ENCODE peak calls at places on chromosomes 4 and X, in ten cellular contexts. T is sigmoid colon; X is CD8-positive, alpha-beta T cell; W is HepG2; J is GM23338; U is colonic mucosa; N is cardiac muscle cell; H is esophagus squamous epithelium; A is tibial nerve; Q is lower lobe of right lung. K is an unnamed sample. For H3K4me1, the result is how much of the 10 kb centered on the place peaks cover.

GRCh38 chrX:65894138-65894537 is 145.7 kb downstream of the VSIG4 start:
- DNase-seq in H (no peak), U (no peak), W (no peak), J (no peak), X (no peak), N (no peak), A (no peak), T (no peak), Q (no peak), K (no peak)

GRCh38 chrX:45771114-45771513 is 570.4 kb upstream of the DIPK2B start:
- DNase-seq in N (peak), W (peak), U (peak), J (no peak), T (peak), H (no peak), X (no peak), A (no peak), Q (no peak), K (peak)

GRCh38 chr4:41358626-41359025 is 101.9 kb downstream of the UCHL1 start:
- DNase-seq in X (no peak), A (no peak), Q (no peak), T (no peak), J (no peak), N (no peak), H (no peak), W (no peak), U (no peak), K (no peak)

GRCh38 chr4:99652596-99653436 is 4.8 kb downstream of the C4orf54 start:
- DNase-seq in U (no peak), X (no peak), T (no peak), H (no peak), W (no peak), Q (peak), A (no peak), J (no peak), N (no peak), K (no peak)

GRCh38 chr4:61411241-61411640 is 211.1 kb downstream of the ADGRL3 start:
- DNase-seq in J (no peak), U (no peak), X (no peak), Q (no peak), W (no peak), H (no peak), N (peak), A (no peak), T (no peak), K (no peak)

GRCh38 chrX:40465735-40466551 is 114.8 kb upstream of the ATP6AP2 start:
- DNase-seq in W (no peak), N (peak), Q (no peak), H (no peak), X (no peak), T (no peak), A (no peak), J (no peak), U (no peak), K (no peak)

GRCh38 chr4:146132445-146132844 is 43.1 kb upstream of the LSM6 start:
- DNase-seq in X (no peak), W (no peak), T (no peak), A (no peak), U (no peak), N (no peak), J (no peak), H (no peak), Q (no peak), K (no peak)

GRCh38 chr4:41531561-41532245 is 6.3 kb upstream of the LIMCH1 start:
- DNase-seq in Q (no peak), X (no peak), H (no peak), U (no peak), N (no peak), W (no peak), J (no peak), A (no peak), T (no peak), K (no peak)

GRCh38 chr4:120829113-120829831 is 93.3 kb downstream of the PRDM5 start:
- DNase-seq in T (no peak), H (no peak), A (no peak), X (no peak), J (no peak), W (no peak), N (peak), Q (no peak), U (no peak), K (no peak)

GRCh38 chr4:81069706-81070331 is 39.3 kb downstream of the BMP3 start:
- DNase-seq in T (peak), N (peak), Q (no peak), X (peak), U (peak), W (peak), A (peak), H (no peak), J (peak), K (peak)

GRCh38 chr4:40205259-40206198 is 8.7 kb downstream of the RHOH start:
- DNase-seq in J (no peak), T (no peak), N (no peak), X (no peak), H (no peak), Q (no peak), A (no peak), U (no peak), W (no peak), K (peak)

GRCh38 chr4:109559625-109559982 is 442 bp upstream of the MCUB start:
- DNase-seq in U (peak), A (peak), H (no peak), X (no peak), N (peak), J (peak), T (no peak), W (no peak), Q (peak), K (no peak)

GRCh38 chrX:71147496-71148277 is 3.0 kb downstream of the NLGN3 start:
- DNase-seq in W (peak), X (no peak), A (no peak), N (no peak), J (peak), T (no peak), U (no peak), Q (no peak), H (no peak), K (no peak)

GRCh38 chrX:39499996-39500395 is 597.8 kb downstream of the BCOR start:
- DNase-seq in U (no peak), J (no peak), W (no peak), X (no peak), A (no peak), H (no peak), N (peak), Q (no peak), T (no peak), K (no peak)

GRCh38 chr4:90958256-90958895 is 831.2 kb downstream of the CCSER1 start:
- DNase-seq in U (no peak), A (no peak), J (peak), W (no peak), T (no peak), X (no peak), H (no peak), N (peak), Q (no peak), K (no peak)

GRCh38 chr4:88357262-88357661 is 21.4 kb upstream of the HERC6 start:
- DNase-seq in W (no peak), T (no peak), H (no peak), U (no peak), N (no peak), Q (no peak), X (no peak), J (no peak), A (no peak), K (no peak)

GRCh38 chrX:5852941-5853340 is 375.7 kb downstream of the NLGN4X start:
- DNase-seq in N (no peak), Q (no peak), T (no peak), U (no peak), X (no peak), H (no peak), A (no peak), W (no peak), J (no peak), K (no peak)

GRCh38 chrX:119325456-119325855 is 73.7 kb upstream of the SLC25A43 start:
- DNase-seq in U (no peak), X (no peak), Q (no peak), H (no peak), A (no peak), W (no peak), T (no peak), N (peak), J (no peak), K (no peak)

GRCh38 chr4:84171871-84172270 is 327.2 kb downstream of the NKX6-1 start:
- DNase-seq in T (no peak), J (no peak), N (no peak), Q (no peak), W (no peak), A (no peak), U (no peak), H (no peak), X (no peak), K (no peak)

GRCh38 chrX:54494166-54494969 is 1.7 kb downstream of the FGD1 start:
- DNase-seq in W (no peak), J (no peak), Q (no peak), U (no peak), A (no peak), T (no peak), X (no peak), N (peak), H (no peak), K (no peak)

GRCh38 chr4:186900232-186900900 is 176.7 kb upstream of the FAT1 start:
- DNase-seq in T (no peak), U (no peak), N (peak), W (no peak), J (no peak), X (no peak), Q (no peak), H (no peak), A (no peak), K (peak)

GRCh38 chr4:168183717-168184571 is 91.6 kb downstream of the ANXA10 start:
- DNase-seq in H (no peak), T (no peak), X (no peak), J (peak), Q (no peak), N (peak), U (no peak), A (no peak), W (peak), K (peak)

GRCh38 chrX:51893931-51894696 is 691 bp downstream of the MAGED1 start:
- DNase-seq in U (peak), H (no peak), N (peak), W (no peak), X (no peak), A (no peak), Q (no peak), J (peak), T (peak), K (peak)

GRCh38 chr4:145899886-145900466 is 38.6 kb downstream of the ZNF827 start:
- DNase-seq in A (no peak), X (no peak), U (no peak), T (no peak), N (no peak), Q (no peak), J (no peak), H (no peak), W (no peak), K (no peak)

GRCh38 chrX:100622989-100623388 is 13.6 kb downstream of the TSPAN6 start:
- DNase-seq in U (no peak), H (no peak), Q (no peak), X (no peak), T (no peak), N (no peak), J (no peak), W (no peak), A (no peak), K (no peak)

GRCh38 chr4:81503586-81503985 is 31.9 kb upstream of the RASGEF1B start:
- DNase-seq in J (no peak), A (no peak), N (no peak), X (no peak), T (no peak), H (no peak), Q (no peak), U (no peak), W (no peak), K (no peak)

GRCh38 chrX:103779156-103779555 is 2.5 kb downstream of the PLP1 start:
- DNase-seq in H (no peak), U (no peak), W (no peak), X (no peak), Q (no peak), J (no peak), N (peak), A (no peak), T (no peak), K (no peak)

GRCh38 chrX:103791826-103792458 is 15.3 kb downstream of the PLP1 start:
- DNase-seq in H (no peak), X (no peak), J (no peak), W (no peak), N (peak), U (no peak), T (no peak), A (no peak), Q (no peak), K (no peak)

GRCh38 chr4:153511104-153511503 is 44.9 kb downstream of the TMEM131L start:
- DNase-seq in A (no peak), H (no peak), X (no peak), T (no peak), Q (no peak), N (no peak), W (no peak), J (no peak), U (no peak), K (no peak)

GRCh38 chr4:153514001-153514526 is 47.9 kb downstream of the TMEM131L start:
- DNase-seq in T (no peak), H (no peak), X (no peak), Q (no peak), J (no peak), W (no peak), A (no peak), N (peak), U (no peak), K (no peak)

GRCh38 chr4:153512952-153513500 is 46.9 kb downstream of the TMEM131L start:
- DNase-seq in J (no peak), T (no peak), A (no peak), U (no peak), N (no peak), H (no peak), Q (no peak), W (no peak), X (no peak), K (no peak)

GRCh38 chr4:153512162-153512852 is 46.1 kb downstream of the TMEM131L start:
- DNase-seq in A (no peak), N (no peak), H (no peak), Q (no peak), W (no peak), T (no peak), X (no peak), U (peak), J (no peak), K (no peak)

GRCh38 chr4:153513596-153513995 is 47.4 kb downstream of the TMEM131L start:
- DNase-seq in Q (no peak), X (no peak), J (no peak), W (no peak), U (no peak), H (no peak), N (peak), A (no peak), T (no peak), K (no peak)
- H3K4me1 ChIP-seq in Q (under half), X (under half), J (under half), W (under half), U (under half), H (under half), N (under half), A (under half), T (under half), K (under half)

GRCh38 chr4:101630319-101630986 is 160.1 kb upstream of the BANK1 start:
- DNase-seq in Q (no peak), J (no peak), T (no peak), X (no peak), A (no peak), U (no peak), H (no peak), N (no peak), W (no peak), K (no peak)
- H3K4me1 ChIP-seq in Q (under half), J (under half), T (under half), X (under half), A (under half), U (under half), H (under half), N (under half), W (under half), K (under half)

GRCh38 chr4:173827707-173828106 is 297.7 kb upstream of the HAND2 start:
- DNase-seq in N (peak), T (no peak), J (peak), W (no peak), X (no peak), Q (no peak), H (no peak), A (no peak), U (no peak), K (no peak)

GRCh38 chr4:173834151-173834550 is 304.1 kb upstream of the HAND2 start:
- DNase-seq in T (no peak), X (no peak), J (peak), Q (no peak), H (no peak), A (no peak), U (no peak), W (no peak), N (peak), K (no peak)

GRCh38 chr4:173829565-173829964 is 299.5 kb upstream of the HAND2 start:
- DNase-seq in H (no peak), W (no peak), Q (no peak), U (no peak), T (no peak), N (no peak), J (no peak), A (no peak), X (no peak), K (no peak)
- H3K4me1 ChIP-seq in H (under half), W (under half), Q (under half), U (under half), T (under half), N (under half), J (under half), A (under half), X (under half), K (under half)

DNA sequence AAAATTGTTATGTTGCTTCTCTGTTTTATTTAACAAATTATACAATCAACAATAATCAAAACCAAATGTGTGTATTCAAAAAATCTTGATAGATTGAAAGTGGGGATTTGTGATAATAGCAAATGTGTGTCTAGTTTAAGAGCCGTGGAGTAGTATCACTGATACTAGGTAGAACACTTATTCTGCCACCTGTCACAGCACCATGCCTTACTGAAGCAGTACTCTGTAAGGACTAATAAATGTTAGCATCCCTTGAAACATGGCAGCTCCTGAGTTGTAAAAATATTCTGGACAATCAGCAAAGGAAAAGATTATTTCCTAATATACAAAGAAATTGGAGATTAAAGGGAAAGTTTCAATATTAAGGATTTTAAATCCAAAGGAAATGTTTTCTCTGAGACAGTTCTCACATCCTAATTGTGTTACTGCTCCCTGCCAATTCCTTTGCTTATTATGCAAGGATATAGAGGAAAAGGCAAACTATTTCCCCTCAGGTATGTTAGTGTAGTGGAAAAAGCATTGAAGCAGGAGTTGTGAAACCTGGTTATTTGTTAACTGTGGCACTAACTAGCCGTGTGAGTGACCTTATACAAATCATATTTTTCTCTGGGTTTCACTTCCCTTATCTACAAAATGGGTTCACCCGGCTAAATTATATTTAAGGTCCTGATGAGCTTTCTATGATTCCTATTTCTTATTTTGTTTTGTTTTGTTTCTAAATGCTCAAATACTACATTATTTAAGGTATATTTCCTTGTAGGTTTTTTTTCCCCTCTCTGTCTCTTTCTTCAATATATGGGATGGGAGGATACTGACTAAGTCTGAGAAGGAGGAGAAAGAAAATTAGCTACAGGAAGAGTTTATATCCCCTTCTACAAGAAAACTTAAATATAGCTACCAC is 303.2 kb downstream of the ARHGAP24 start:
- DNase-seq in H (no peak), J (no peak), U (no peak), N (peak), X (no peak), T (no peak), Q (no peak), W (no peak), A (no peak), K (no peak)
- H3K4me1 ChIP-seq in H (under half), J (under half), U (under half), N (under half), X (under half), T (under half), Q (under half), W (under half), A (under half), K (under half)

GRCh38 chr4:77911842-77912450 is 49.3 kb downstream of the MRPL1 start:
- DNase-seq in A (no peak), U (no peak), Q (no peak), N (peak), J (no peak), X (no peak), W (no peak), T (no peak), H (no peak), K (no peak)
- H3K4me1 ChIP-seq in A (under half), U (under half), Q (under half), N (under half), J (under half), X (under half), W (under half), T (under half), H (under half), K (under half)

DNA sequence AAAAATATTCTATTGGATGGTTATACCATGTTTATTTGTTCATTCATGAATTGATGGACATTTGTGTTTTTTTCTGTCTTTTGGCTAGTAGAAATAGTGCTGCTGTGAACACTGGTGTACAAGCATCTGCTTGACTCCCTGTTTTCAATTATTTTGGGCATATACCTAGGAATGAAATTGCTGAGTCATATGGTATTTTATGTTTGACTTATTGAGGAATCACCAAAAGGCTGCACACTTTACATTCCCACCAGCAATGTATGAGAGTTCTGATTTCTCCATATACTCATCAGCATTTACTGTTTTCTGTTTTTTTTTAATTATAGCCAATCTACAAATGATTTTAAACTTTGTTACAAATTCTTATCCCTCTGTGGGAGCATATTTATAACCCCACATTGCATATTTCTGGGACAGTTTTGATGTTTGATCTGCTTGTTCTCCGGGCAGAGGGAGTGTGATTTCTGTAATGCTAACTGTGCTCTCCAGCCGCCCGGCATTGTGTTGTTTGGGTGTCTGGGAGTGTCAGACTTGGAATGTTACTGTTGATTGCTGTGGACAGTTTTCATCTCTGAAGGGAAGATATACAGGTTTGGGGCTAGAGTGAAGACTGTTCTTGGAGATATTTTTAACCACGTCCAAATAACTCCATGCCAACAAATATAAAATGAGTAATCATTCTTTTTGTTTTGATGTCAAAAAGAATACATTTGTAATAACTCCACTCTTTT is 60.5 kb upstream of the PGRMC2 start:
- DNase-seq in A (no peak), W (no peak), J (no peak), T (no peak), H (no peak), U (no peak), N (peak), Q (no peak), X (no peak), K (no peak)
- H3K4me1 ChIP-seq in A (under half), W (under half), J (under half), T (under half), H (under half), U (under half), N (under half), Q (under half), X (under half), K (under half)